ENCODE peak calls at places on chromosome 18, in five cellular contexts. D is right lobe of liver, V is mammary epithelial cell, J is aorta, Y is breast epithelium. P is an unnamed sample.

GRCh38 chr18:50560681-50561629 is 1.1 kb downstream of the MAPK4 start:
- DNase-seq in D (peak; percentile 55), V (no peak), J (no peak), Y (no peak), P (peak; percentile 45)

GRCh38 chr18:32287249-32287648 is 97.4 kb downstream of the MEP1B start:
- DNase-seq in D (no peak), V (no peak), J (peak; percentile 82), Y (no peak), P (peak; percentile 63)

GRCh38 chr18:41714872-41715271 is 240.2 kb upstream of the PIK3C3 start:
- DNase-seq in D (no peak), V (no peak), J (no peak), Y (no peak), P (no peak)

GRCh38 chr18:65725421-65726050 is 25.3 kb upstream of the CDH7 start:
- DNase-seq in D (no peak), V (no peak), J (no peak), Y (no peak), P (peak; percentile 52)

GRCh38 chr18:3454365-3455089 is 4.6 kb downstream of the TGIF1 start:
- DNase-seq in D (no peak), V (peak; percentile 46), J (no peak), Y (no peak), P (no peak)

GRCh38 chr18:63604791-63605567 is 17.8 kb downstream of the SERPINB13 start:
- DNase-seq in D (no peak), V (peak; percentile 98), J (no peak), Y (no peak), P (no peak)

GRCh38 chr18:39448942-39449341 is 1883.3 kb upstream of the CELF4 start:
- DNase-seq in D (no peak), V (peak; percentile 44), J (no peak), Y (no peak), P (no peak)

GRCh38 chr18:27211569-27211968 is 26.5 kb upstream of the CHST9 start:
- DNase-seq in D (no peak), V (no peak), J (no peak), Y (no peak), P (no peak)

GRCh38 chr18:58911241-58911640 is 46.6 kb downstream of the ZNF532 start:
- DNase-seq in D (no peak), V (no peak), J (no peak), Y (no peak), P (no peak)

GRCh38 chr18:33107511-33107910 is 333.0 kb downstream of the CCDC178 start:
- DNase-seq in D (no peak), V (no peak), J (no peak), Y (no peak), P (no peak)

GRCh38 chr18:55300469-55301195 is 287.4 kb downstream of the TCF4 start:
- DNase-seq in D (no peak), V (no peak), J (no peak), Y (no peak), P (no peak)

GRCh38 chr18:10460414-10461018 is 6.1 kb downstream of the APCDD1 start:
- DNase-seq in D (no peak), V (no peak), J (no peak), Y (no peak), P (no peak)

GRCh38 chr18:31954349-31954748 is 11.4 kb upstream of the TRAPPC8 start:
- DNase-seq in D (peak; percentile 79), V (no peak), J (no peak), Y (no peak), P (peak; percentile 33)

GRCh38 chr18:23890589-23890988 is 124.0 kb upstream of the TTC39C start:
- DNase-seq in D (no peak), V (no peak), J (no peak), Y (no peak), P (no peak)

GRCh38 chr18:26547302-26548143 is 830 bp downstream of the KCTD1 start:
- DNase-seq in D (peak; percentile 72), V (peak; percentile 82), J (peak; percentile 73), Y (peak; percentile 81), P (peak; percentile 90)

GRCh38 chr18:2091937-2092336 is 479.4 kb downstream of the METTL4 start:
- DNase-seq in D (no peak), V (no peak), J (no peak), Y (no peak), P (no peak)

GRCh38 chr18:54215069-54215468 is 9.4 kb downstream of the MBD2 start:
- DNase-seq in D (no peak), V (peak; percentile 17), J (no peak), Y (no peak), P (no peak)

GRCh38 chr18:39366086-39366485 is 1800.5 kb upstream of the CELF4 start:
- DNase-seq in D (no peak), V (no peak), J (no peak), Y (no peak), P (no peak)

GRCh38 chr18:49988101-49988500 is 174.8 kb upstream of the ACAA2 start:
- DNase-seq in D (no peak), V (no peak), J (no peak), Y (no peak), P (no peak)

GRCh38 chr18:27428120-27428519 is 243.0 kb upstream of the CHST9 start:
- DNase-seq in D (no peak), V (peak; percentile 9), J (no peak), Y (no peak), P (no peak)

GRCh38 chr18:72692086-72692485 is 147.9 kb upstream of the CBLN2 start:
- DNase-seq in D (no peak), V (no peak), J (no peak), Y (no peak), P (no peak)

GRCh38 chr18:32298289-32298688 is 108.5 kb downstream of the MEP1B start:
- DNase-seq in D (no peak), V (no peak), J (no peak), Y (no peak), P (no peak)

GRCh38 chr18:22470511-22471181 is 52.9 kb upstream of the CTAGE1 start:
- DNase-seq in D (no peak), V (no peak), J (peak; percentile 80), Y (no peak), P (peak; percentile 53)

GRCh38 chr18:25164837-25165791 is 186.9 kb downstream of the ZNF521 start:
- DNase-seq in D (no peak), V (peak; percentile 6), J (peak; percentile 46), Y (no peak), P (no peak)

GRCh38 chr18:26495267-26495666 is 53.1 kb downstream of the KCTD1 start:
- DNase-seq in D (no peak), V (no peak), J (no peak), Y (no peak), P (no peak)

GRCh38 chr18:9101730-9102390 is 639 bp upstream of the NDUFV2 start:
- DNase-seq in D (no peak), V (peak; percentile 35), J (no peak), Y (no peak), P (no peak)

GRCh38 chr18:3261393-3262233 is at the start of gene MYL12B:
- DNase-seq in D (peak; percentile 88), V (peak; percentile 82), J (peak; percentile 87), Y (peak; percentile 84), P (peak; percentile 93)

GRCh38 chr18:61676763-61677434 is 215.9 kb downstream of the RNF152 start:
- DNase-seq in D (no peak), V (no peak), J (no peak), Y (no peak), P (no peak)

GRCh38 chr18:1585881-1586488 is 681.3 kb downstream of the ADCYAP1 start:
- DNase-seq in D (no peak), V (peak; percentile 13), J (no peak), Y (no peak), P (no peak)

GRCh38 chr18:72985686-72986085 is 117.9 kb upstream of the NETO1 start:
- DNase-seq in D (no peak), V (no peak), J (no peak), Y (no peak), P (no peak)

GRCh38 chr18:24949908-24950307 is 402.1 kb downstream of the ZNF521 start:
- DNase-seq in D (no peak), V (no peak), J (no peak), Y (no peak), P (no peak)

GRCh38 chr18:28248653-28249052 is 71.7 kb upstream of the CDH2 start:
- DNase-seq in D (no peak), V (no peak), J (no peak), Y (no peak), P (no peak)

GRCh38 chr18:67583621-67584020 is 67.1 kb upstream of the DSEL start:
- DNase-seq in D (no peak), V (no peak), J (no peak), Y (no peak), P (no peak)

DNA sequence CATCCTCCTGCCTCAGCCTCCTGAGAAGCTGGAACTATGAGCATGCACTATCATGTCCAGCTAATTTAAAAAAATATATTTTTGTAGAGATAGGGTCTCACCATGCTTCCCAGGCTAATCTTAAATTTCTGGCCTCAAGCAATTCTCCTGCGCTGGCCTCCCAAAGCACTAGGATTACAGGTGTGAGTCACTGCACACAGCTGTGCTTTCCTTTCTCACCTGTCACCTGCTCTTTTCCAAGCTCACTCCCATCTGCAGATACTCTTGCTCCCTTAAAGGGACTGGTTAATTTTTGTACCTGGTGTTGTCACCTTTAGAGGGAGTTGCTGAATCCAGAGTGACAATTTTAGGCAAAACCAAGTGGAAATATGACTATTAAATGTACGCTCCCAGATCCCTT is 178.2 kb downstream of the LOXHD1 start:
- DNase-seq in D (no peak), V (no peak), J (no peak), Y (no peak), P (no peak)
- H3K4me1 ChIP-seq in D (no peaks in the 10 kb centered on the region), V (no peaks in the 10 kb centered on the region), J (no peaks in the 10 kb centered on the region), Y (no peaks in the 10 kb centered on the region), P (no peaks in the 10 kb centered on the region)

GRCh38 chr18:70037453-70038061 is 89.9 kb upstream of the CD226 start:
- DNase-seq in D (no peak), V (peak; percentile 54), J (no peak), Y (no peak), P (no peak)
- H3K4me3 ChIP-seq in D (no peak overlapping the region), V (no peak overlapping the region), J (no peak overlapping the region), Y (no peak overlapping the region), P (no peak overlapping the region)

GRCh38 chr18:76476665-76477561 is 18.1 kb downstream of the ZNF516 start:
- DNase-seq in D (no peak), V (no peak), J (no peak), Y (no peak), P (no peak)

GRCh38 chr18:76472811-76473210 is 22.2 kb downstream of the ZNF516 start:
- DNase-seq in D (no peak), V (no peak), J (no peak), Y (no peak), P (no peak)

GRCh38 chr18:76474824-76475223 is 20.2 kb downstream of the ZNF516 start:
- DNase-seq in D (no peak), V (no peak), J (no peak), Y (no peak), P (no peak)

GRCh38 chr18:76479351-76480238 is 15.4 kb downstream of the ZNF516 start:
- DNase-seq in D (no peak), V (no peak), J (no peak), Y (no peak), P (no peak)

GRCh38 chr18:76475450-76476203 is 19.4 kb downstream of the ZNF516 start:
- DNase-seq in D (no peak), V (no peak), J (no peak), Y (no peak), P (no peak)
- H3K27ac ChIP-seq in D (no peak overlapping the region), V (no peak overlapping the region), J (no peak overlapping the region), Y (no peak overlapping the region), P (no peak overlapping the region)

DNA sequence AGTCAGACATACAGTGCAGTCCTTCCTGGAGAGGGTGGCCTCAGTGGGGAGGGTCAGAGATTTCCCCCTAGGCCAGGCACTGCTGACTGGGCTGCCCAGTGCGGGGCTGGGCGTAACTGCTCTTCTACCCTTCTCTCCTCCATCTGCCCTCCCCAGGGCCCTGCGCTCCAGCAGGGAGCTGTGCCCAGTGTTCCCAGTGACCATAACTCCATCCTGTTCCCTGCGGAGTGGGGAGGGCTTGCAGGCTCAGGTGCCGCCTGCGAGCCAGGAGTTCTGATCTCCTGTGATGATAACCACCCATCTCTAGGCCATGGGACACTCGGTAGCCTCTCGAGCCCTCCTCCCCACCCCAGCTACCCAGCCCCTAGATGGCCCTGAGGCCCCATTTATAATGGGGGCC is 107.6 kb downstream of the SMAD7 start:
- DNase-seq in D (peak; percentile 39), V (no peak), J (peak; percentile 29), Y (no peak), P (peak; percentile 24)
- H3K4me1 ChIP-seq in D (no peaks in the 10 kb centered on the region), V (peaks cover 38% of the 10 kb centered on the region), J (no peaks in the 10 kb centered on the region), Y (peaks cover 6% of the 10 kb centered on the region), P (peaks cover 28% of the 10 kb centered on the region)